ENCODE peak calls at places on chromosomes 4 and X, in nine cellular contexts. H, X, G, C, A, U, L, Y and K are unnamed samples.

GRCh38 chr4:102438873-102439614 is 62.1 kb upstream of the NFKB1 start:
- DNase-seq in A (peak; percentile 97), X (no peak), C (peak; percentile 92), G (no peak), L (peak; percentile 89), Y (no peak), H (no peak), U (peak; percentile 80), K (peak; percentile 96)

GRCh38 chrX:129959493-129959832 is 23.0 kb upstream of the BCORL1 start:
- DNase-seq in C (peak; percentile 66), A (peak; percentile 40), Y (no peak), G (no peak), L (no peak), H (no peak), X (no peak), U (no peak), K (peak; percentile 31)

GRCh38 chr4:164212134-164212533 is 541.8 kb upstream of the SMIM31 start:
- DNase-seq in U (peak; percentile 65), C (peak; percentile 7), G (no peak), X (no peak), Y (no peak), H (no peak), A (no peak), L (no peak), K (no peak)

GRCh38 chrX:9349572-9350259 is 115.1 kb upstream of the TBL1X start:
- DNase-seq in A (peak; percentile 8), L (no peak), X (no peak), C (peak; percentile 61), G (no peak), U (peak; percentile 64), Y (peak; percentile 42), H (no peak), K (no peak)

GRCh38 chr4:64432674-64433073 is 23.4 kb upstream of the TECRL start:
- DNase-seq in C (no peak), H (no peak), U (no peak), X (no peak), L (no peak), G (no peak), Y (no peak), A (no peak), K (no peak)

GRCh38 chr4:144399927-144400326 is 246.0 kb upstream of the HHIP start:
- DNase-seq in X (no peak), Y (no peak), U (peak; percentile 96), L (no peak), G (no peak), A (peak; percentile 91), H (no peak), C (peak; percentile 72), K (peak; percentile 90)

GRCh38 chrX:148580016-148580415 is 79.6 kb downstream of the AFF2 start:
- DNase-seq in C (no peak), A (no peak), G (no peak), X (no peak), Y (no peak), U (peak; percentile 40), L (no peak), H (no peak), K (no peak)

GRCh38 chr4:163166041-163166579 is 580 bp downstream of the NAF1 start:
- DNase-seq in C (peak; percentile 83), U (peak; percentile 41), X (no peak), H (peak; percentile 78), G (peak; percentile 42), L (no peak), A (peak; percentile 79), Y (peak; percentile 75), K (peak; percentile 78)

GRCh38 chr4:8013976-8014726 is 74.5 kb upstream of the AFAP1 start:
- DNase-seq in H (no peak), A (no peak), X (no peak), C (no peak), L (no peak), G (no peak), U (no peak), Y (no peak), K (no peak)

GRCh38 chr4:8019396-8020365 is 80.0 kb upstream of the AFAP1 start:
- DNase-seq in L (no peak), A (no peak), C (peak; percentile 57), H (no peak), U (no peak), Y (peak; percentile 64), X (no peak), G (no peak), K (no peak)

GRCh38 chr4:8016527-8016926 is 76.9 kb upstream of the AFAP1 start:
- DNase-seq in C (no peak), X (no peak), H (no peak), G (no peak), L (no peak), A (no peak), U (peak; percentile 62), Y (no peak), K (no peak)

GRCh38 chr4:8012517-8012916 is 72.9 kb upstream of the AFAP1 start:
- DNase-seq in Y (no peak), H (no peak), C (no peak), X (no peak), A (no peak), G (no peak), L (no peak), U (no peak), K (no peak)

DNA sequence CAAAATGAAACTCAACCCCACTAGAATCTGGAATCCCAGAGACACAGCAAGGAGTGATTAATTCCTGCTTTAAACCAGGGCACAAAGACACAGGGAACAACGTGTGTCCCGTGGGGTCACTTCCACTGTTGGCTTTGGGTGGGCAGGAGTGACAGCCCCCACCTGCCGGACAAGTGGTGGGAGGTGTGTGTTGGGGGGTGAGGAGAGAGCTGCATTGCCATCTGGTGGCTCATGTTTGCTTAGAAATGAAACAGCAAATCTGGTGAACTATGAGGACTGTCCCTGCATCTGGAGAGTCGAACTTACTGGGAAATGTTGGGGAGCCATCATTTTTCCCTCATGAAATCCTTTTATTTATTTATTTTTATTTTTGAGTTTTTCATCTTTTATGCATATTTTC is 75.9 kb upstream of the AFAP1 start:
- DNase-seq in X (no peak), U (no peak), H (no peak), A (peak; percentile 43), L (no peak), Y (peak; percentile 71), C (peak; percentile 47), G (no peak), K (peak; percentile 16)
- H3K4me3 ChIP-seq in X (no peak overlapping the region), U (no peak overlapping the region), H (no peak overlapping the region), A (no peak overlapping the region), L (peak overlapping the region; percentile 10), Y (no peak overlapping the region), C (peak overlapping the region; percentile 52), G (no peak overlapping the region), K (no peak overlapping the region)

DNA sequence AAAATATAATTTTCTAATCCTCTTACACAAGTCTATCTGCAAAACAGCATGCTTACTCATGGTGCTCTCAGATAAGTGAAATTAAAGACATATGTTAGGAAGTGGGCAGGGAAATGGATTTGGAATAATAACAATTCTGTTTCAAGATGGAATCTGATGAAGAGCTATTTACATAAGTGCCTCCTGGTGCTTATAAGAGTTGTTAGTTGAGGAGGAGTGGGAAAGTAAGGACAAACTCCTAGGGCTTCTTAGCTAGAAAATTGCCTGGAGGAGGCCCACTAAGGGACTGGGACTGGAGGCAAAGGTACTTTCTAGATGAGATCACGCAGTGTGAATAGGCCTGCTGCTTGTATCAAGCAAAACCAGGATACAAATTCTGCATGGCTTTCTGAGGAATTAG is 939.8 kb downstream of the GLUD2 start:
- DNase-seq in X (no peak), H (no peak), U (peak; percentile 55), A (peak; percentile 74), G (no peak), C (peak; percentile 64), Y (peak; percentile 1), L (peak; percentile 72), K (no peak)
- H3K4me3 ChIP-seq in X (no peak overlapping the region), H (no peak overlapping the region), U (no peak overlapping the region), A (no peak overlapping the region), G (no peak overlapping the region), C (no peak overlapping the region), Y (no peak overlapping the region), L (no peak overlapping the region), K (no peak overlapping the region)

GRCh38 chr4:68271851-68272756 is 26.6 kb upstream of the TMPRSS11B start:
- DNase-seq in G (no peak), U (peak; percentile 65), L (peak; percentile 28), H (no peak), A (peak; percentile 79), X (peak; percentile 3), C (peak; percentile 71), Y (peak; percentile 46), K (peak; percentile 76)

GRCh38 chr4:68267433-68267944 is 22.0 kb upstream of the TMPRSS11B start:
- DNase-seq in Y (no peak), L (no peak), H (no peak), G (no peak), X (no peak), U (peak; percentile 85), C (peak; percentile 41), A (no peak), K (no peak)

GRCh38 chr4:68278045-68278444 is 32.6 kb upstream of the TMPRSS11B start:
- DNase-seq in L (no peak), X (no peak), A (no peak), H (no peak), Y (no peak), G (no peak), U (no peak), C (no peak), K (no peak)

DNA sequence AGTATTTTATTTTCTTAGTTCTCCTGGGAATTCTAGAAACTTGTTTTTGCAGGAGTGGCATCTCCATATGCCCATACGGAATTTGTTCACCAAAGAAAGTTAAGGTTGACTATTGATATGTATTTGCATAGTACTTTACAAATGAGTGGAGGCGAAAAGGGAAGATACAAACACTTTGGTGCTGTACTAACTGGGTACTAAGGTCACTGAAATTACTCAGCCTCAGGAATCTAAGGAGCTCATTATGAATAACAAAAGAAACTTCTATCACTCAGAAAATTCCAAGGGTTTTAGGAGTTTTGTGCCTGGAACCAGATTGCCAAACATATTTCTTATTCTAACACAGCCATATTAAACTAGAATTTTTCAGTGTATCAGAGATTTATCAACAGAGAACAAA is 27.4 kb upstream of the TMPRSS11B start:
- DNase-seq in H (no peak), X (no peak), A (no peak), C (peak; percentile 64), L (no peak), U (peak; percentile 31), G (no peak), Y (no peak), K (no peak)
- H3K4me3 ChIP-seq in H (no peak overlapping the region), X (no peak overlapping the region), A (peak overlapping the region; percentile 80), C (peak overlapping the region; percentile 74), L (no peak overlapping the region), U (no peak overlapping the region), G (no peak overlapping the region), Y (no peak overlapping the region), K (no peak overlapping the region)

DNA sequence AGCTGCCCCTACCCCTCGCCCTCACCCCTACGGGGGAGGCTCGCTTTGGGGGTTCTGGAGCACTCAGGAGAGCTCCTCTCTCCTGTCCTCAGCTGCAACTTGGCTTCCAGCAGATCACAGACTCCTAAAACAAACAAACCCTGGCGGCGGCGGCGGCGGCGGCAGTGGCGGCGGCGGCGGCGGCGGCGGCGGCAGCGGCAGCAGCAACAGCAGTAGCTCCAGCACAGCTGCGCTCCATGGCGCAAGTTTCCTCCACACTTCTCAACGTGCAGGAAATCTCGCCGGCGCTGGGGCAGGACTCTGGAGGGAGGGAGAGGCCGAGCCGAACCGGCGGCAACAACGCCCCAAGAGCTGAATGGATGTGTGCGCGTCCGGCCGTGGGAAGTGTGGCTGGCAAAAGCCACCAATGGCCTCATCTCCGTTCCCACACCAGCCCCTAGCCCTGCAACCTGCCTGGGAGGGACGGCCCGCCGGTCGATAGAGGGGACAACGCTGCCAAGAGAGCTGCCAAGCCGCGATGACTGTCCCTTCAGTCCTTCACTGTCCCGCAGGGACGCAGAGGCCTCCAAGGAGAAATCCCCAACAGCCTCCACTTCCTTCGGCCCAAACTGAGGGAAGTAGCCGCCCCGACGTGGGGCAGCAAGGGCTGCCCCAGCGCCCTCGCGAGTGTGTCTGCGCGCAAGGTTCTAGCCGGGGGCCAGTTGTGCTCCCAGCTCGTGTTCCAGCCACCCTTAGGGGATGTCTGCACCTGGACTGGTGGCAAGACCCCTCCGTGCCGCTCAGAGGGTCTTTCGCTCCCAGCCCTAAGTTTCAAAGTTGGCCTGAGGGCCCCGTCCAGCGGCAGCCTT is 775 bp downstream of the SHROOM4 start:
- DNase-seq in Y (peak; percentile 39), H (peak; percentile 63), G (no peak), A (peak; percentile 64), C (peak; percentile 77), X (no peak), L (no peak), U (peak; percentile 41), K (peak; percentile 66)
- H3K4me3 ChIP-seq in Y (peak overlapping the region; percentile 40), H (peak overlapping the region; percentile 63), G (no peak overlapping the region), A (peak overlapping the region; percentile 78), C (peak overlapping the region; percentile 78), X (no peak overlapping the region), L (peak overlapping the region; percentile 44), U (peak overlapping the region; percentile 65), K (peak overlapping the region; percentile 32)